ENCODE peak calls at places on chromosome 16, in nine cellular contexts. One of them, this sample, is unnamed. For H3K27me3, the result is how much of the 10 kb centered on the place peaks cover.

GRCh38 chr16:66409156-66409555 is 17.9 kb upstream of the BEAN1 start:
- DNase-seq in H1: no peak
- DNase-seq in cardiac muscle cell: peak
- DNase-seq in sigmoid colon: no peak
- DNase-seq in IMR-90: peak
- DNase-seq in heart right ventricle: no peak
- DNase-seq in Panc1: no peak
- DNase-seq in spleen: no peak
- DNase-seq in breast epithelium: no peak
- DNase-seq in this sample: no peak

GRCh38 chr16:2276501-2277195 is 8.7 kb upstream of the RNPS1 start:
- DNase-seq in H1: no peak
- DNase-seq in cardiac muscle cell: no peak
- DNase-seq in sigmoid colon: no peak
- DNase-seq in IMR-90: no peak
- DNase-seq in heart right ventricle: no peak
- DNase-seq in Panc1: no peak
- DNase-seq in spleen: no peak
- DNase-seq in breast epithelium: no peak
- DNase-seq in this sample: no peak

GRCh38 chr16:67179421-67180080 is 4.2 kb downstream of the MATCAP1 start:
- DNase-seq in H1: no peak
- DNase-seq in cardiac muscle cell: no peak
- DNase-seq in sigmoid colon: no peak
- DNase-seq in IMR-90: no peak
- DNase-seq in heart right ventricle: no peak
- DNase-seq in Panc1: no peak
- DNase-seq in spleen: no peak
- DNase-seq in breast epithelium: no peak
- DNase-seq in this sample: peak

GRCh38 chr16:69829338-69829737 is 67.2 kb downstream of the WWP2 start:
- DNase-seq in H1: no peak
- DNase-seq in cardiac muscle cell: no peak
- DNase-seq in sigmoid colon: no peak
- DNase-seq in IMR-90: no peak
- DNase-seq in heart right ventricle: no peak
- DNase-seq in Panc1: no peak
- DNase-seq in spleen: no peak
- DNase-seq in breast epithelium: no peak
- DNase-seq in this sample: no peak

GRCh38 chr16:74605746-74606520 is 981 bp downstream of the GLG1 start:
- DNase-seq in H1: no peak
- DNase-seq in cardiac muscle cell: no peak
- DNase-seq in sigmoid colon: peak
- DNase-seq in IMR-90: no peak
- DNase-seq in heart right ventricle: no peak
- DNase-seq in Panc1: no peak
- DNase-seq in spleen: no peak
- DNase-seq in breast epithelium: no peak
- DNase-seq in this sample: no peak

GRCh38 chr16:82160226-82160625 is 9.8 kb downstream of the MPHOSPH6 start:
- DNase-seq in H1: no peak
- DNase-seq in cardiac muscle cell: no peak
- DNase-seq in sigmoid colon: no peak
- DNase-seq in IMR-90: no peak
- DNase-seq in heart right ventricle: no peak
- DNase-seq in Panc1: no peak
- DNase-seq in spleen: no peak
- DNase-seq in breast epithelium: no peak
- DNase-seq in this sample: no peak

GRCh38 chr16:11698271-11698689 is 30.0 kb downstream of the SNN start:
- DNase-seq in H1: no peak
- DNase-seq in cardiac muscle cell: no peak
- DNase-seq in sigmoid colon: no peak
- DNase-seq in IMR-90: peak
- DNase-seq in heart right ventricle: no peak
- DNase-seq in Panc1: no peak
- DNase-seq in spleen: no peak
- DNase-seq in breast epithelium: no peak
- DNase-seq in this sample: no peak

GRCh38 chr16:3358884-3359283 is 3.2 kb downstream of the OR2C1 start:
- DNase-seq in H1: no peak
- DNase-seq in cardiac muscle cell: no peak
- DNase-seq in sigmoid colon: no peak
- DNase-seq in IMR-90: no peak
- DNase-seq in heart right ventricle: no peak
- DNase-seq in Panc1: no peak
- DNase-seq in spleen: no peak
- DNase-seq in breast epithelium: no peak
- DNase-seq in this sample: no peak

GRCh38 chr16:12348733-12349704 is 372.5 kb downstream of the SNX29 start:
- DNase-seq in H1: no peak
- DNase-seq in cardiac muscle cell: no peak
- DNase-seq in sigmoid colon: no peak
- DNase-seq in IMR-90: no peak
- DNase-seq in heart right ventricle: no peak
- DNase-seq in Panc1: no peak
- DNase-seq in spleen: no peak
- DNase-seq in breast epithelium: no peak
- DNase-seq in this sample: no peak

GRCh38 chr16:31532120-31532519 is 4.4 kb downstream of the AHSP start:
- DNase-seq in H1: no peak
- DNase-seq in cardiac muscle cell: no peak
- DNase-seq in sigmoid colon: no peak
- DNase-seq in IMR-90: no peak
- DNase-seq in heart right ventricle: no peak
- DNase-seq in Panc1: no peak
- DNase-seq in spleen: no peak
- DNase-seq in breast epithelium: no peak
- DNase-seq in this sample: no peak
- H3K27me3 ChIP-seq in H1: under half
- H3K27me3 ChIP-seq in cardiac muscle cell: under half
- H3K27me3 ChIP-seq in sigmoid colon: half or more
- H3K27me3 ChIP-seq in IMR-90: under half
- H3K27me3 ChIP-seq in heart right ventricle: half or more
- H3K27me3 ChIP-seq in Panc1: under half
- H3K27me3 ChIP-seq in spleen: half or more
- H3K27me3 ChIP-seq in breast epithelium: under half
- H3K27me3 ChIP-seq in this sample: half or more

GRCh38 chr16:716250-716607 is 1.3 kb downstream of the METRN start:
- DNase-seq in H1: no peak
- DNase-seq in cardiac muscle cell: peak
- DNase-seq in sigmoid colon: no peak
- DNase-seq in IMR-90: no peak
- DNase-seq in heart right ventricle: no peak
- DNase-seq in Panc1: no peak
- DNase-seq in spleen: no peak
- DNase-seq in breast epithelium: peak
- DNase-seq in this sample: no peak
- H3K27me3 ChIP-seq in H1: under half
- H3K27me3 ChIP-seq in cardiac muscle cell: under half
- H3K27me3 ChIP-seq in sigmoid colon: under half
- H3K27me3 ChIP-seq in IMR-90: under half
- H3K27me3 ChIP-seq in heart right ventricle: under half
- H3K27me3 ChIP-seq in Panc1: under half
- H3K27me3 ChIP-seq in spleen: under half
- H3K27me3 ChIP-seq in breast epithelium: under half
- H3K27me3 ChIP-seq in this sample: under half

GRCh38 chr16:85844786-85845185 is 45.3 kb downstream of the COX4I1 start:
- DNase-seq in H1: no peak
- DNase-seq in cardiac muscle cell: peak
- DNase-seq in sigmoid colon: peak
- DNase-seq in IMR-90: peak
- DNase-seq in heart right ventricle: no peak
- DNase-seq in Panc1: no peak
- DNase-seq in spleen: no peak
- DNase-seq in breast epithelium: no peak
- DNase-seq in this sample: no peak
- H3K27me3 ChIP-seq in H1: under half
- H3K27me3 ChIP-seq in cardiac muscle cell: under half
- H3K27me3 ChIP-seq in sigmoid colon: under half
- H3K27me3 ChIP-seq in IMR-90: half or more
- H3K27me3 ChIP-seq in heart right ventricle: under half
- H3K27me3 ChIP-seq in Panc1: under half
- H3K27me3 ChIP-seq in spleen: under half
- H3K27me3 ChIP-seq in breast epithelium: half or more
- H3K27me3 ChIP-seq in this sample: under half

GRCh38 chr16:57883480-57883879 is 81.2 kb upstream of the KIFC3 start:
- DNase-seq in H1: no peak
- DNase-seq in cardiac muscle cell: no peak
- DNase-seq in sigmoid colon: no peak
- DNase-seq in IMR-90: no peak
- DNase-seq in heart right ventricle: no peak
- DNase-seq in Panc1: no peak
- DNase-seq in spleen: peak
- DNase-seq in breast epithelium: no peak
- DNase-seq in this sample: no peak

GRCh38 chr16:57883953-57884654 is 81.8 kb upstream of the KIFC3 start:
- DNase-seq in H1: peak
- DNase-seq in cardiac muscle cell: no peak
- DNase-seq in sigmoid colon: no peak
- DNase-seq in IMR-90: no peak
- DNase-seq in heart right ventricle: no peak
- DNase-seq in Panc1: no peak
- DNase-seq in spleen: peak
- DNase-seq in breast epithelium: no peak
- DNase-seq in this sample: no peak

GRCh38 chr16:57882797-57883196 is 80.5 kb upstream of the KIFC3 start:
- DNase-seq in H1: no peak
- DNase-seq in cardiac muscle cell: no peak
- DNase-seq in sigmoid colon: no peak
- DNase-seq in IMR-90: peak
- DNase-seq in heart right ventricle: no peak
- DNase-seq in Panc1: no peak
- DNase-seq in spleen: no peak
- DNase-seq in breast epithelium: no peak
- DNase-seq in this sample: no peak

GRCh38 chr16:57886427-57886826 is 84.1 kb upstream of the KIFC3 start:
- DNase-seq in H1: no peak
- DNase-seq in cardiac muscle cell: no peak
- DNase-seq in sigmoid colon: no peak
- DNase-seq in IMR-90: no peak
- DNase-seq in heart right ventricle: no peak
- DNase-seq in Panc1: no peak
- DNase-seq in spleen: peak
- DNase-seq in breast epithelium: no peak
- DNase-seq in this sample: no peak

GRCh38 chr16:57884655-57885133 is 82.4 kb upstream of the KIFC3 start:
- DNase-seq in H1: peak
- DNase-seq in cardiac muscle cell: no peak
- DNase-seq in sigmoid colon: no peak
- DNase-seq in IMR-90: no peak
- DNase-seq in heart right ventricle: no peak
- DNase-seq in Panc1: no peak
- DNase-seq in spleen: peak
- DNase-seq in breast epithelium: no peak
- DNase-seq in this sample: no peak
- H3K27me3 ChIP-seq in H1: under half
- H3K27me3 ChIP-seq in cardiac muscle cell: under half
- H3K27me3 ChIP-seq in sigmoid colon: under half
- H3K27me3 ChIP-seq in IMR-90: under half
- H3K27me3 ChIP-seq in heart right ventricle: half or more
- H3K27me3 ChIP-seq in Panc1: under half
- H3K27me3 ChIP-seq in spleen: under half
- H3K27me3 ChIP-seq in breast epithelium: under half
- H3K27me3 ChIP-seq in this sample: under half

DNA sequence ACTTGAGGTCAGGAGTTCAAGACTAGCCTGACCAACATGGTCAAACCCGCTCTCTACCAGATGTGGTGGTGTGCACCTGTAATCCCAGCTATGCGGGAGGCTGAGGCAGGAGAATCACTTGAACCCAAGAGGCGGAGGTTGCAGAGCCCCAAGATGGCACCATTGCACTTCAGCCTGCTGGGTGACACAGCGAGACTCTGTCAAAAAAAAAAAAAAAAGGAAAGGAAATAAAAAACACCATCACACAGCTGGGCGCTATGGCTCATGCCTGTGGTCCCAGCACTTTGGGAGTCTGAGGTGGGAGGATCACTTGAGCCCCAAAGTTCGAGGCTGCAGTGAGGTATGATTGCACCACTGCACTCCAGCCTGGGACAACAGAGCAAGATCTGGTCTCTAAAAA is 13.3 kb upstream of the SBK1 start:
- DNase-seq in H1: no peak
- DNase-seq in cardiac muscle cell: no peak
- DNase-seq in sigmoid colon: no peak
- DNase-seq in IMR-90: no peak
- DNase-seq in heart right ventricle: no peak
- DNase-seq in Panc1: no peak
- DNase-seq in spleen: no peak
- DNase-seq in breast epithelium: no peak
- DNase-seq in this sample: peak
- H3K27me3 ChIP-seq in H1: under half
- H3K27me3 ChIP-seq in cardiac muscle cell: under half
- H3K27me3 ChIP-seq in sigmoid colon: under half
- H3K27me3 ChIP-seq in IMR-90: under half
- H3K27me3 ChIP-seq in heart right ventricle: under half
- H3K27me3 ChIP-seq in Panc1: under half
- H3K27me3 ChIP-seq in spleen: under half
- H3K27me3 ChIP-seq in breast epithelium: under half
- H3K27me3 ChIP-seq in this sample: under half

GRCh38 chr16:86227041-86227440 is 283.3 kb upstream of the FOXF1 start:
- DNase-seq in H1: no peak
- DNase-seq in cardiac muscle cell: no peak
- DNase-seq in sigmoid colon: peak
- DNase-seq in IMR-90: no peak
- DNase-seq in heart right ventricle: no peak
- DNase-seq in Panc1: no peak
- DNase-seq in spleen: peak
- DNase-seq in breast epithelium: peak
- DNase-seq in this sample: no peak
- H3K27me3 ChIP-seq in H1: under half
- H3K27me3 ChIP-seq in cardiac muscle cell: under half
- H3K27me3 ChIP-seq in sigmoid colon: under half
- H3K27me3 ChIP-seq in IMR-90: under half
- H3K27me3 ChIP-seq in heart right ventricle: half or more
- H3K27me3 ChIP-seq in Panc1: under half
- H3K27me3 ChIP-seq in spleen: under half
- H3K27me3 ChIP-seq in breast epithelium: half or more
- H3K27me3 ChIP-seq in this sample: half or more

DNA sequence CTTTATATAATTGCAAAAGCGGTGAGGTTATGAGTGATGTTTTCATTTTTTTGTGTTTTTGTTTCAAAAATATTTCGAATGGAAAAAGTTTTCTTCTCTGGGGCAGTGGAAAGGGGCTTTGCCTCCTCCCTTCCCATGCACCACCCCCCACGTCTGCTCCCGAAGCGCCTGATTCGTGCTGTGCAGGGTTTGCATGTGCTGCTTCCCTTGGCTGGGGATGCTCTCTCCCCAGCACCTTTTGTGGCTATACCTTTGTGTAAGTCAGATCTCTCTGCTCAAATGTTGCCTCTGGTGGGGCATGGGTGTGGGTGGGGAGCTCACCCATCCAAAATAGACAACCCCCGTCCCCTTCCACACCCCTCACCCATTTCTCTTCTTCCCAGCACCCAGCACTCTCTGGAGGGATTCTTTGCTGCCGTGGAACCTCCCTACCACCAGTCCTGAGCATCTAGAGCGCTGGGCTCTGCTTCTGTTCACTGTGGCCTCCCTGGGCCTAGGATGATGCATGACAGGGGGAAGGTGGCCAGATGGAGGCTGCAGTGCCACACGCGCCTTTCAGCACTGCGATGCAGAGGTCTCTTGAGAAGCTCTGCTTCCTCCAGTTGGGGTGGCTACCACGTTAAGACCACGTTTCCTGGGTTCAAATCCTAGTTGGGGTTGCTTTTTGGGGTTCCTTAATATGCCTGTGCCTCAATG is 71.2 kb downstream of the IRF8 start:
- DNase-seq in H1: no peak
- DNase-seq in cardiac muscle cell: no peak
- DNase-seq in sigmoid colon: no peak
- DNase-seq in IMR-90: no peak
- DNase-seq in heart right ventricle: no peak
- DNase-seq in Panc1: no peak
- DNase-seq in spleen: no peak
- DNase-seq in breast epithelium: no peak
- DNase-seq in this sample: no peak
- H3K27me3 ChIP-seq in H1: under half
- H3K27me3 ChIP-seq in cardiac muscle cell: under half
- H3K27me3 ChIP-seq in sigmoid colon: under half
- H3K27me3 ChIP-seq in IMR-90: under half
- H3K27me3 ChIP-seq in heart right ventricle: under half
- H3K27me3 ChIP-seq in Panc1: under half
- H3K27me3 ChIP-seq in spleen: under half
- H3K27me3 ChIP-seq in breast epithelium: under half
- H3K27me3 ChIP-seq in this sample: under half

This sample was measured in A673.